ENCODE peak calls at places on chromosome 20, in eight cellular contexts. K is uterus, V is adrenal gland, S is right lobe of liver, J is gastrocnemius medialis, U is IMR-90, F is tibial nerve, L is endothelial cell of umbilical vein. Z is an unnamed sample.

GRCh38 chr20:13125486-13125885 is 95.6 kb upstream of the ISM1 start:
- DNase-seq in S (no peak), L (no peak), K (no peak), F (no peak), J (no peak), V (no peak), U (no peak), Z (no peak)

GRCh38 chr20:8151371-8151770 is 19.3 kb downstream of the PLCB1 start:
- DNase-seq in U (no peak), L (peak; percentile 92), F (no peak), J (no peak), V (no peak), S (no peak), K (no peak), Z (no peak)

GRCh38 chr20:17530716-17531536 is at the start of gene BFSP1:
- DNase-seq in V (peak; percentile 64), S (peak; percentile 75), K (peak; percentile 49), U (peak; percentile 52), F (no peak), L (peak; percentile 72), J (no peak), Z (peak; percentile 68)

GRCh38 chr20:49766979-49767419 is 45.6 kb upstream of the SLC9A8 start:
- DNase-seq in V (no peak), L (no peak), F (no peak), J (no peak), S (peak; percentile 66), K (no peak), U (no peak), Z (no peak)

GRCh38 chr20:50588034-50588736 is 78.0 kb downstream of the PTPN1 start:
- DNase-seq in K (peak; percentile 69), L (peak; percentile 65), V (peak; percentile 88), F (peak; percentile 47), J (peak; percentile 50), S (peak; percentile 83), U (peak; percentile 58), Z (peak; percentile 86)

GRCh38 chr20:40757087-40757486 is 68.1 kb upstream of the MAFB start:
- DNase-seq in V (no peak), U (no peak), F (no peak), S (no peak), K (no peak), L (peak; percentile 85), J (no peak), Z (no peak)

GRCh38 chr20:41052742-41053419 is 24.3 kb downstream of the TOP1 start:
- DNase-seq in U (peak; percentile 85), V (peak; percentile 62), K (no peak), J (no peak), L (peak; percentile 64), F (peak; percentile 16), S (no peak), Z (no peak)

GRCh38 chr20:38032585-38033329 is 499 bp downstream of the TTI1 start:
- DNase-seq in F (no peak), U (no peak), K (no peak), S (no peak), L (no peak), J (peak; percentile 16), V (peak; percentile 62), Z (peak; percentile 62)

GRCh38 chr20:33061626-33062025 is 7.9 kb downstream of the BPIFB3 start:
- DNase-seq in F (no peak), U (no peak), J (no peak), S (no peak), K (no peak), L (no peak), V (no peak), Z (no peak)

GRCh38 chr20:17960927-17961599 is 7.5 kb downstream of the SNX5 start:
- DNase-seq in K (peak; percentile 72), J (no peak), S (peak; percentile 67), V (no peak), F (no peak), L (no peak), U (peak; percentile 66), Z (no peak)

GRCh38 chr20:6086868-6087267 is 33.0 kb upstream of the LRRN4 start:
- DNase-seq in U (no peak), F (no peak), K (no peak), V (no peak), J (no peak), S (no peak), L (no peak), Z (no peak)

GRCh38 chr20:10920396-10920795 is 246.6 kb upstream of the JAG1 start:
- DNase-seq in S (no peak), V (no peak), L (no peak), F (no peak), U (no peak), K (no peak), J (no peak), Z (no peak)

GRCh38 chr20:46119028-46119546 is 973 bp downstream of the CD40 start:
- DNase-seq in K (no peak), J (no peak), S (peak; percentile 20), V (peak; percentile 51), F (no peak), L (peak; percentile 9), U (no peak), Z (peak; percentile 58)

GRCh38 chr20:56628015-56628872 is 862 bp upstream of the TFAP2C start:
- DNase-seq in S (no peak), U (no peak), V (no peak), K (no peak), L (no peak), F (no peak), J (no peak), Z (no peak)

GRCh38 chr20:57322476-57322875 is 7.1 kb upstream of the SPO11 start:
- DNase-seq in S (no peak), K (no peak), V (no peak), L (no peak), F (no peak), J (no peak), U (no peak), Z (no peak)

GRCh38 chr20:438581-439469 is 23.5 kb downstream of the TBC1D20 start:
- DNase-seq in L (peak; percentile 55), U (no peak), S (no peak), F (peak; percentile 41), V (no peak), K (no peak), J (no peak), Z (peak; percentile 55)

GRCh38 chr20:59055302-59055701 is 12.7 kb upstream of the PRELID3B start:
- DNase-seq in U (peak; percentile 37), V (no peak), J (no peak), S (no peak), K (no peak), L (peak; percentile 51), F (peak; percentile 33), Z (no peak)

GRCh38 chr20:17210983-17211382 is 15.9 kb upstream of the PCSK2 start:
- DNase-seq in J (no peak), K (no peak), U (no peak), V (no peak), L (no peak), F (no peak), S (no peak), Z (no peak)

GRCh38 chr20:24473435-24473834 is 4.0 kb downstream of the SYNDIG1 start:
- DNase-seq in U (no peak), L (no peak), F (no peak), J (no peak), S (no peak), V (no peak), K (no peak), Z (no peak)

GRCh38 chr20:41005361-41005729 is 23.3 kb upstream of the TOP1 start:
- DNase-seq in U (peak; percentile 98), F (peak; percentile 88), S (peak; percentile 73), V (peak; percentile 95), K (peak; percentile 91), L (peak; percentile 98), J (peak; percentile 68), Z (peak; percentile 74)

GRCh38 chr20:35318502-35319157 is 26.4 kb upstream of the FAM83C start:
- DNase-seq in S (no peak), F (no peak), J (peak; percentile 58), L (peak; percentile 74), K (no peak), V (no peak), U (peak; percentile 90), Z (peak; percentile 84)

GRCh38 chr20:57061058-57061900 is 205.2 kb downstream of the BMP7 start:
- DNase-seq in U (no peak), F (no peak), S (no peak), J (no peak), V (no peak), K (peak; percentile 40), L (no peak), Z (no peak)

DNA sequence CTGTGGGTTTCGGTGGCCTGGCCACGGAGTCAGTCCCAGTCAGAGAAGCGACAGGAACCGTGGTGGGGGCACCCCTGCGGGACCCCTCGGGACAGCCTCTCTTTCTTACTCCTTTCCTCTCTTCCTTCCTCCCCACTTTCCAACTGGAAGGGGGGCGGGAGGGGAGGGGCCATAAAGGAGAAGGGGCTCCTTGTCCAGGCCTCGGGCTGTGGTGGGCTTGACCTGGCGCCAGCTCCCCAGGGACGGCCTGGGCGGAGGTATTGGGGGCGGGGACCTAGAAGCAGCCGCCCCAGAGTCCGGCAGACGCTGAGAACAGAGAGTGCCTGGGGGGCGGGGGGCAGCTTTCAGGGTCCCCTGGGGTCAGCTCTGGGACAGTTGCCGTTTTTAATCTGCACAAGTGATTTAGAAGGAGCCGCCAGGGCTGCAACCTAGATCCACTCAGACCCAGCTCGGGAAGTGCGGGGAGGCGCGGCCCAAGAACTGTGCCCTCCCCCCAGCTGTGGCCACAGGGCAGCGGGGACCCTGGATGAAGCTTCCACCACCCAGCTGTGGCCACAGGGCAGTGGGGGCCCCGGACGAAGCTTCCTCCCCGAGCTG is 6.4 kb upstream of the ABHD16B start:
- DNase-seq in J (no peak), L (no peak), U (no peak), K (peak; percentile 58), V (no peak), F (no peak), S (no peak), Z (no peak)
- H3K4me3 ChIP-seq in J (peak overlapping the region; percentile 42), L (no peak overlapping the region), U (no peak overlapping the region), K (no peak overlapping the region), V (no peak overlapping the region), F (peak overlapping the region; percentile 1), S (no peak overlapping the region), Z (no peak overlapping the region)

GRCh38 chr20:48635791-48636267 is 192.0 kb downstream of the PREX1 start:
- DNase-seq in S (no peak), J (no peak), U (peak; percentile 31), L (peak; percentile 55), F (no peak), K (no peak), V (peak; percentile 83), Z (peak; percentile 39)
- TF ChIP-seq POLR2A in S (no peak), J (no peak), U (no peak), L (no peak), F (no peak), K (no peak), V (no peak), Z (no peak)

DNA sequence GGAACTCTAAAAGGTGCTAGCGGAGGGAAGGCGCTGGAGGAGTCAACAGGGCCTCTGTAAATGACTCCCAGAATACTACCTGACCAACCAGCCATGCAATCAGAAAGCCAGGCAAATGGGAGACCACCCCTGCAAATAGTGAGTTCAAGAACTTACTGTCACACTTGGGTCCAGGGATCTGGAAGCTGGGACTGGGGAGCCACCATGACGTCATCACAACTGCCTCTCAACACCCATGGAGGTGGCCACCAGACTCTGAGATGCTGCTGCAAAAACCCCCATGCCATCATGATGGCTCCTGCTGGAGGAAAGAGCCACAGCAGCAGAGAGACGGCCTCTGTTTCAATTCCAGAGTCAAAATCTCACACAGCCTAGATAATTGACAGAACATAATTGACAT is 8.5 kb upstream of the PDYN start:
- DNase-seq in J (no peak), U (no peak), K (no peak), S (no peak), V (no peak), F (no peak), L (no peak), Z (no peak)
- H3K4me1 ChIP-seq in J (no peaks in the 10 kb centered on the region), U (no peaks in the 10 kb centered on the region), K (no peaks in the 10 kb centered on the region), S (no peaks in the 10 kb centered on the region), V (no peaks in the 10 kb centered on the region), F (no peaks in the 10 kb centered on the region), L (no peaks in the 10 kb centered on the region), Z (no peaks in the 10 kb centered on the region)

GRCh38 chr20:20441259-20441658 is 73.4 kb downstream of the INSM1 start:
- DNase-seq in V (no peak), J (no peak), S (no peak), F (no peak), K (no peak), U (no peak), L (no peak), Z (no peak)
- H3K4me3 ChIP-seq in V (no peak overlapping the region), J (no peak overlapping the region), S (no peak overlapping the region), F (no peak overlapping the region), K (no peak overlapping the region), U (no peak overlapping the region), L (no peak overlapping the region), Z (no peak overlapping the region)